ENCODE peak calls at places on chromosomes 16 and 17, in nine cellular contexts. E is SW480; K is hepatocyte; L is tibial nerve; Q is GM04504; H is NCI-H510A; Z is endothelial cell; D is amniotic stem cell; U is activated CD4-positive, alpha-beta T cell treated with anti-CD3 and anti-CD28 coated beads, Interleukin-2, amount 50 U/mL, for 24 hours. T is an unnamed sample.

GRCh38 chr16:20310421-20311395 is 16.6 kb downstream of the GP2 start:
- DNase-seq in D (no peak), K (no peak), E (no peak), Z (no peak), Q (no peak), H (no peak), U (no peak), L (no peak), T (no peak)

GRCh38 chr17:82497483-82498405 is 21.8 kb upstream of the FOXK2 start:
- DNase-seq in Z (peak; percentile 31), L (no peak), E (peak; percentile 43), Q (no peak), K (peak; percentile 35), U (peak; percentile 21), D (no peak), H (no peak), T (no peak)

GRCh38 chr17:3965123-3965800 is 1.0 kb upstream of the ATP2A3 start:
- DNase-seq in D (no peak), Z (peak; percentile 64), H (peak; percentile 89), L (peak; percentile 31), U (no peak), Q (no peak), K (peak; percentile 73), E (peak; percentile 54), T (no peak)

GRCh38 chr17:74532115-74532514 is 840 bp upstream of the CD300LB start:
- DNase-seq in L (no peak), E (no peak), U (no peak), K (no peak), D (no peak), Z (no peak), H (no peak), Q (no peak), T (no peak)

GRCh38 chr17:75555679-75556153 is 30.2 kb downstream of the LLGL2 start:
- DNase-seq in Q (no peak), L (no peak), K (no peak), E (no peak), D (no peak), U (no peak), H (no peak), Z (no peak), T (no peak)

GRCh38 chr16:56107944-56108583 is 83.2 kb upstream of the GNAO1 start:
- DNase-seq in K (no peak), E (no peak), L (no peak), U (no peak), Z (no peak), D (no peak), Q (no peak), H (no peak), T (no peak)

GRCh38 chr17:7211512-7212277 is 7.9 kb downstream of the DLG4 start:
- DNase-seq in K (no peak), H (no peak), Z (no peak), Q (no peak), D (no peak), L (no peak), U (no peak), E (no peak), T (no peak)

GRCh38 chr17:81685108-81685507 is 1.3 kb downstream of the HGS start:
- DNase-seq in D (peak; percentile 35), K (peak; percentile 55), E (peak; percentile 46), H (no peak), Q (peak; percentile 45), L (no peak), Z (no peak), U (peak; percentile 28), T (no peak)

GRCh38 chr16:56708821-56709685 is 20.9 kb upstream of the NUP93 start:
- DNase-seq in U (no peak), H (no peak), Q (no peak), Z (no peak), D (no peak), E (no peak), L (no peak), K (no peak), T (no peak)

GRCh38 chr16:14486520-14487303 is 143.3 kb downstream of the PARN start:
- DNase-seq in H (peak; percentile 13), L (peak; percentile 80), E (peak; percentile 67), Q (peak; percentile 95), U (no peak), D (peak; percentile 82), K (peak; percentile 92), Z (no peak), T (peak; percentile 78)

GRCh38 chr16:71255721-71256120 is 25.2 kb upstream of the HYDIN start:
- DNase-seq in H (no peak), U (no peak), D (no peak), E (no peak), Q (no peak), L (no peak), K (no peak), Z (no peak), T (no peak)

GRCh38 chr17:73586921-73587680 is 57.1 kb downstream of the SDK2 start:
- DNase-seq in Z (no peak), L (no peak), K (peak; percentile 65), Q (no peak), H (peak; percentile 59), D (no peak), U (no peak), E (peak; percentile 66), T (no peak)

GRCh38 chr17:41966453-41967140 is at the start of gene CNP:
- DNase-seq in D (peak; percentile 85), E (peak; percentile 84), L (peak; percentile 85), Z (peak; percentile 90), K (peak; percentile 97), H (peak; percentile 87), Q (peak; percentile 88), U (peak; percentile 75), T (peak; percentile 85)

GRCh38 chr17:31754239-31754945 is 104.7 kb downstream of the COPRS start:
- DNase-seq in E (no peak), L (no peak), U (no peak), D (no peak), Q (peak; percentile 66), K (peak; percentile 28), Z (no peak), H (no peak), T (no peak)

GRCh38 chr17:79339311-79339710 is 264.7 kb downstream of the ENGASE start:
- DNase-seq in E (no peak), Q (no peak), D (no peak), L (no peak), H (no peak), K (no peak), U (no peak), Z (no peak), T (no peak)

GRCh38 chr17:35627417-35627816 is 40.3 kb downstream of the AP2B1 start:
- DNase-seq in L (no peak), D (no peak), K (peak; percentile 27), U (no peak), E (no peak), Z (no peak), Q (no peak), H (no peak), T (no peak)

GRCh38 chr16:11236855-11237254 is 19.1 kb downstream of the SOCS1 start:
- DNase-seq in Q (no peak), E (no peak), Z (no peak), D (no peak), L (no peak), H (no peak), K (no peak), U (no peak), T (no peak)

GRCh38 chr16:85151603-85152413 is 39.5 kb upstream of the CIBAR2 start:
- DNase-seq in D (peak; percentile 78), Z (no peak), H (no peak), Q (no peak), E (no peak), K (peak; percentile 89), U (no peak), L (peak; percentile 38), T (peak; percentile 88)

GRCh38 chr17:81044764-81045589 is 10.0 kb downstream of the BAIAP2 start:
- DNase-seq in D (no peak), E (peak; percentile 91), Z (peak; percentile 62), K (peak; percentile 75), Q (no peak), L (peak; percentile 71), H (peak; percentile 62), U (no peak), T (peak; percentile 93)

GRCh38 chr17:69975808-69976207 is 99.2 kb upstream of the KCNJ16 start:
- DNase-seq in D (no peak), Z (no peak), E (no peak), K (no peak), Q (no peak), U (no peak), L (no peak), H (no peak), T (no peak)

GRCh38 chr17:74347646-74348045 is 14.0 kb downstream of the BTBD17 start:
- DNase-seq in L (no peak), U (no peak), K (no peak), H (no peak), Q (no peak), D (no peak), E (no peak), Z (no peak), T (no peak)

GRCh38 chr17:47663997-47664941 is 14.6 kb downstream of the KPNB1 start:
- DNase-seq in Z (peak; percentile 75), E (peak; percentile 64), L (no peak), D (no peak), Q (no peak), K (peak; percentile 74), U (peak; percentile 13), H (peak; percentile 24), T (peak; percentile 40)

GRCh38 chr17:17485420-17485819 is 8.6 kb downstream of the MED9 start:
- DNase-seq in Z (no peak), K (no peak), D (no peak), L (no peak), U (no peak), Q (no peak), H (no peak), E (no peak), T (no peak)